ENCODE peak calls at places on chromosomes 13 and 19, in four cellular contexts. G is small intestine, M is thoracic aorta, T is testis. U is an unnamed sample.
A peak's percentile ranks its signal among the peaks of the same experiment; 100 is the strongest.

GRCh38 chr13:101308247-101309013 is 107.9 kb downstream of the NALCN start:
- DNase-seq in G (no peak), M (no peak), T (no peak), U (no peak)

GRCh38 chr13:113546571-113547247 is 37.8 kb upstream of the TFDP1 start:
- DNase-seq in G (no peak), M (no peak), T (peak; percentile 46), U (peak; percentile 81)

GRCh38 chr19:13143135-13143534 is 7.0 kb downstream of the STX10 start:
- DNase-seq in G (no peak), M (no peak), T (no peak), U (no peak)

GRCh38 chr13:70394149-70394548 is 285.9 kb upstream of the KLHL1 start:
- DNase-seq in G (no peak), M (no peak), T (no peak), U (no peak)

GRCh38 chr13:109160887-109161669 is 531.7 kb downstream of the MYO16 start:
- DNase-seq in G (no peak), M (no peak), T (no peak), U (no peak)

GRCh38 chr13:94390881-94391280 is 88.6 kb downstream of the DCT start:
- DNase-seq in G (no peak), M (no peak), T (no peak), U (no peak)

GRCh38 chr19:45670670-45671453 is 2.8 kb downstream of the GIPR start:
- DNase-seq in G (peak; percentile 91), M (no peak), T (peak; percentile 85), U (peak; percentile 93)

GRCh38 chr13:25766576-25766975 is 285.2 kb downstream of the SHISA2 start:
- DNase-seq in G (no peak), M (no peak), T (no peak), U (no peak)

GRCh38 chr13:44373601-44374347 is at the start of gene SERP2:
- DNase-seq in G (no peak), M (no peak), T (peak; percentile 48), U (peak; percentile 77)

GRCh38 chr19:38792250-38793111 is 3.5 kb downstream of the LGALS7B start:
- DNase-seq in G (no peak), M (no peak), T (no peak), U (peak; percentile 86)

GRCh38 chr13:51453959-51454703 is 1.3 kb upstream of the INTS6 start:
- DNase-seq in G (peak; percentile 41), M (no peak), T (peak; percentile 42), U (peak; percentile 23)

GRCh38 chr13:98834254-98834960 is 81.9 kb upstream of the SLC15A1 start:
- DNase-seq in G (no peak), M (no peak), T (no peak), U (no peak)

GRCh38 chr13:44620057-44620456 is 43.9 kb upstream of the TSC22D1 start:
- DNase-seq in G (no peak), M (no peak), T (no peak), U (no peak)

GRCh38 chr19:39843919-39844793 is 2.0 kb downstream of the FBL start:
- DNase-seq in G (peak; percentile 54), M (no peak), T (no peak), U (no peak)

GRCh38 chr19:48354332-48354992 is 9.3 kb downstream of the TMEM143 start:
- DNase-seq in G (no peak), M (no peak), T (peak; percentile 86), U (no peak)

GRCh38 chr19:31334849-31335624 is 14.2 kb downstream of the TSHZ3 start:
- DNase-seq in G (no peak), M (no peak), T (no peak), U (no peak)
- H3K27ac ChIP-seq in G (no peak overlapping the region), M (no peak overlapping the region), T (no peak overlapping the region), U (no peak overlapping the region)

DNA sequence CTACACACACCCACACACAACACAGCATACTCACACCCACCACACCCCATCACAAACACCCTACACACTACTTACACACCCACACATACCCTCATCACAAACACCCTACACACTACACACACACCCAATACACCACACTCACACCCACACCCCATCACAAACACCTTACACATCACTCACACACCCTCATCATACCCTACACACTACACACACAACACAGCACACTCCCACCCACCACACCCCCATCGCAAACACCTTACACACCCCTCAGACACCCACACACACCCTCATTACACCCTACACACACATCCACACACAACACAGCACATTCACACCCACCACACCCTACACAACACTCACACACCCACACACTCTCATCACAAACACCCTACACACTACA is 15.8 kb downstream of the PEPD start:
- DNase-seq in G (no peak), M (no peak), T (no peak), U (no peak)
- H3K27ac ChIP-seq in G (no peak overlapping the region), M (no peak overlapping the region), T (no peak overlapping the region), U (no peak overlapping the region)

GRCh38 chr19:35156673-35157014 is 2.1 kb downstream of the FXYD5 start:
- DNase-seq in G (no peak), M (no peak), T (no peak), U (no peak)

GRCh38 chr19:35154535-35155406 is at the start of gene FXYD5:
- DNase-seq in G (peak; percentile 35), M (peak; percentile 52), T (no peak), U (peak; percentile 87)

GRCh38 chr19:35157431-35157830 is 2.9 kb downstream of the FXYD5 start:
- DNase-seq in G (no peak), M (no peak), T (no peak), U (no peak)

GRCh38 chr19:35155441-35155840 is 906 bp downstream of the FXYD5 start:
- DNase-seq in G (no peak), M (no peak), T (no peak), U (no peak)

DNA sequence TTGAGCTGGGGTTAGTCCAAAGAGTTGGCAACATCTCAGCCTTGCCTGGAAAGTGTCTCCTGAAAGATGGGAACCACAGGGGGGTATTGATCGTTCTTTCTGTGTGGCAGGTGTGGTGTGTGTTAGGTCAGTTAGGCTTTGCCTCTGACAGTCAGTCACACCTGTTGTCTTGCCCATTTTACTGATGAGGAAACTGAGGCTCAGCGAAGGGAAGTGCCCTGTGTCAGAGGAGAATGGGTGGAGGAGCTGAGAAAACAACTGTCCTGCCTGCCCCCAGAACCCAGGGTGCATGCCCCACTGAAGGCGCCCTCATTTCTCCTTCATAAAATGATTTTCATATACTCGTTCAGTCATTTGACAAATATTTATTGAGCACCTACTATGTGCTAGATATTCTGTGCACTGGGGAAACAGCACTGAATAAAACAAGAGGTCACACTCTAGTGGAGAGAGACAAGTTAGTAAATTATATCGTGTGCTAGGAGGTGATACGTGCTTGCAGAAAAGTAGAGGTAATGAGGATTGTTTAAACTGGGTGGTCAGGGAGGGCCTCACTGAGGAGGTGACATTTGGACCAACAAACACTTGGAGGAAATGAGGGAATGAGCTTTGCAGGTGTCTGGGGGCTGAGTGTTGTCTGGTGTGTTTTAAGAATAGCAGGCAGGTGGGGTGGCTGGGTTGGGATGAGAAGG is 1.6 kb downstream of the FXYD5 start:
- DNase-seq in G (no peak), M (no peak), T (no peak), U (no peak)
- H3K27ac ChIP-seq in G (no peak overlapping the region), M (no peak overlapping the region), T (no peak overlapping the region), U (no peak overlapping the region)

GRCh38 chr13:110447058-110447511 is 114.4 kb downstream of the RAB20 start:
- DNase-seq in G (no peak), M (no peak), T (no peak), U (no peak)
- H3K27ac ChIP-seq in G (no peak overlapping the region), M (no peak overlapping the region), T (no peak overlapping the region), U (no peak overlapping the region)

GRCh38 chr13:106490887-106491321 is 44.6 kb downstream of the EFNB2 start:
- DNase-seq in G (no peak), M (no peak), T (no peak), U (no peak)
- H3K27ac ChIP-seq in G (no peak overlapping the region), M (peak overlapping the region; percentile 46), T (peak overlapping the region; percentile 23), U (no peak overlapping the region)